ENCODE peak calls at places on chromosomes 16 and 17, in seven cellular contexts. A, M, S, W, B, Y and O are unnamed samples.

GRCh38 chr16:82082543-82083244 is 47.6 kb downstream of the HSD17B2 start:
- DNase-seq in A (peak), M (peak), S (no peak), W (no peak), B (no peak), Y (no peak), O (no peak)

GRCh38 chr17:31598921-31599571 is 207.6 kb downstream of the RAB11FIP4 start:
- DNase-seq in A (no peak), M (peak), S (no peak), W (no peak), B (no peak), Y (peak), O (no peak)

GRCh38 chr16:30053376-30054015 is 12.1 kb upstream of the ALDOA start:
- DNase-seq in A (no peak), M (peak), S (no peak), W (no peak), B (no peak), Y (no peak), O (no peak)

GRCh38 chr16:1210461-1210860 is 14.6 kb downstream of the TPSG1 start:
- DNase-seq in A (no peak), M (no peak), S (no peak), W (no peak), B (no peak), Y (no peak), O (no peak)

GRCh38 chr17:66373944-66374817 is 71.8 kb downstream of the PRKCA start:
- DNase-seq in A (no peak), M (peak), S (peak), W (no peak), B (peak), Y (no peak), O (peak)

GRCh38 chr16:24887472-24887871 is 41.7 kb downstream of the SLC5A11 start:
- DNase-seq in A (no peak), M (no peak), S (no peak), W (no peak), B (no peak), Y (no peak), O (no peak)

GRCh38 chr17:28242791-28243190 is 76.2 kb upstream of the TMEM97 start:
- DNase-seq in A (no peak), M (no peak), S (no peak), W (no peak), B (no peak), Y (no peak), O (no peak)

GRCh38 chr17:2996208-2996855 is 67.1 kb downstream of the OR1D5 start:
- DNase-seq in A (no peak), M (no peak), S (no peak), W (no peak), B (no peak), Y (peak), O (no peak)

GRCh38 chr17:44191941-44192496 is 5.2 kb downstream of the TMUB2 start:
- DNase-seq in A (no peak), M (no peak), S (peak), W (no peak), B (no peak), Y (no peak), O (no peak)

GRCh38 chr17:59899099-59899498 is 6.2 kb downstream of the RPS6KB1 start:
- DNase-seq in A (peak), M (no peak), S (no peak), W (no peak), B (no peak), Y (no peak), O (no peak)

GRCh38 chr17:12348476-12348875 is 317.2 kb upstream of the MYOCD start:
- DNase-seq in A (no peak), M (no peak), S (no peak), W (no peak), B (no peak), Y (no peak), O (no peak)

GRCh38 chr17:12643812-12644211 is 21.9 kb upstream of the MYOCD start:
- DNase-seq in A (no peak), M (no peak), S (no peak), W (no peak), B (no peak), Y (no peak), O (no peak)

GRCh38 chr16:82633964-82634600 is 7.3 kb downstream of the CDH13 start:
- DNase-seq in A (peak), M (peak), S (no peak), W (no peak), B (peak), Y (no peak), O (no peak)

GRCh38 chr17:82107341-82107860 is 9.4 kb upstream of the FASN start:
- DNase-seq in A (no peak), M (no peak), S (no peak), W (no peak), B (no peak), Y (no peak), O (no peak)

GRCh38 chr16:9647981-9648701 is 534.1 kb downstream of the GRIN2A start:
- DNase-seq in A (peak), M (peak), S (no peak), W (no peak), B (no peak), Y (no peak), O (peak)

GRCh38 chr16:89584768-89585549 is 9.4 kb downstream of the CPNE7 start:
- DNase-seq in A (no peak), M (no peak), S (no peak), W (no peak), B (no peak), Y (no peak), O (no peak)

GRCh38 chr17:29210879-29211278 is 30.7 kb upstream of the MYO18A start:
- DNase-seq in A (no peak), M (no peak), S (no peak), W (no peak), B (no peak), Y (no peak), O (no peak)

GRCh38 chr16:75079346-75079926 is 37.1 kb downstream of the LDHD start:
- DNase-seq in A (no peak), M (no peak), S (no peak), W (no peak), B (no peak), Y (no peak), O (no peak)

GRCh38 chr17:19290047-19290705 is 53.0 kb downstream of the EPN2 start:
- DNase-seq in A (no peak), M (no peak), S (no peak), W (no peak), B (no peak), Y (no peak), O (no peak)

GRCh38 chr16:67423634-67424575 is 7.0 kb upstream of the HSD11B2 start:
- DNase-seq in A (no peak), M (no peak), S (no peak), W (no peak), B (no peak), Y (no peak), O (no peak)

GRCh38 chr16:51621610-51622009 is 470.5 kb upstream of the SALL1 start:
- DNase-seq in A (no peak), M (no peak), S (no peak), W (no peak), B (no peak), Y (no peak), O (no peak)

GRCh38 chr17:42133461-42134041 is 10.9 kb downstream of the HSPB9 start:
- DNase-seq in A (no peak), M (peak), S (peak), W (no peak), B (no peak), Y (no peak), O (peak)

GRCh38 chr16:12468552-12468951 is 335.1 kb downstream of the CPPED1 start:
- DNase-seq in A (no peak), M (no peak), S (no peak), W (peak), B (no peak), Y (no peak), O (no peak)

GRCh38 chr17:20293501-20293900 is 173.8 kb downstream of the LGALS9B start:
- DNase-seq in A (no peak), M (no peak), S (no peak), W (no peak), B (no peak), Y (no peak), O (no peak)

GRCh38 chr17:494601-495195 is 142.1 kb upstream of the RPH3AL start:
- DNase-seq in A (no peak), M (no peak), S (no peak), W (no peak), B (no peak), Y (no peak), O (no peak)

GRCh38 chr16:56193951-56194726 is 2.9 kb downstream of the GNAO1 start:
- DNase-seq in A (peak), M (peak), S (peak), W (peak), B (peak), Y (no peak), O (peak)

GRCh38 chr17:869567-870530 is 87.7 kb downstream of the MRM3 start:
- DNase-seq in A (peak), M (peak), S (peak), W (no peak), B (no peak), Y (peak), O (no peak)

GRCh38 chr17:46023783-46024388 is 24.8 kb downstream of the STH start:
- DNase-seq in A (no peak), M (no peak), S (no peak), W (no peak), B (no peak), Y (no peak), O (no peak)

GRCh38 chr17:48612854-48613691 is 2.0 kb downstream of the HOXB8 start:
- DNase-seq in A (peak), M (peak), S (no peak), W (no peak), B (no peak), Y (no peak), O (no peak)

GRCh38 chr16:52363082-52363481 is 183.9 kb downstream of the TOX3 start:
- DNase-seq in A (no peak), M (no peak), S (no peak), W (no peak), B (no peak), Y (no peak), O (no peak)